ENCODE peak calls at places on chromosomes 7 and 10, in four cellular contexts. W is cardiac muscle cell, F is body of pancreas, J is Peyer's patch. S is an unnamed sample. For H3K4me1 and H3K9me3, the result is how much of the 10 kb centered on the place peaks cover.

GRCh38 chr7:50405246-50405645 is 44.9 kb downstream of the FIGNL1 start:
- DNase-seq in W (no peak), J (no peak), F (no peak), S (no peak)

GRCh38 chr7:50068850-50069551 is 24.0 kb downstream of the ZPBP start:
- DNase-seq in J (peak), W (peak), F (peak), S (peak)

GRCh38 chr10:10658157-10658556 is 359.5 kb upstream of the CELF2 start:
- DNase-seq in F (no peak), J (no peak), W (peak), S (no peak)

GRCh38 chr10:122420624-122421007 is 33.8 kb upstream of the ARMS2 start:
- DNase-seq in J (no peak), W (no peak), F (no peak), S (no peak)

GRCh38 chr7:94043299-94043698 is 39.1 kb upstream of the BET1 start:
- DNase-seq in F (no peak), J (no peak), W (peak), S (no peak)

GRCh38 chr10:124983321-124983720 is 41.4 kb downstream of the ZRANB1 start:
- DNase-seq in W (peak), F (no peak), J (no peak), S (no peak)

GRCh38 chr10:61398730-61399129 is 54.5 kb downstream of the TMEM26 start:
- DNase-seq in W (no peak), J (no peak), F (no peak), S (no peak)

GRCh38 chr10:6840766-6841165 is 260.7 kb upstream of the PRKCQ start:
- DNase-seq in F (no peak), J (no peak), W (peak), S (no peak)

GRCh38 chr7:78226059-78226658 is 427.6 kb downstream of the PHTF2 start:
- DNase-seq in J (no peak), F (peak), W (peak), S (no peak)

GRCh38 chr10:31001740-31002139 is 29.9 kb downstream of the ZNF438 start:
- DNase-seq in W (no peak), J (no peak), F (no peak), S (no peak)

GRCh38 chr10:132097609-132098377 is 32.0 kb downstream of the JAKMIP3 start:
- DNase-seq in J (no peak), F (no peak), W (no peak), S (no peak)

GRCh38 chr10:118568327-118568848 is 27.1 kb downstream of the PRLHR start:
- DNase-seq in W (peak), J (peak), F (peak), S (no peak)

GRCh38 chr7:23261843-23262452 is 15.4 kb downstream of the GPNMB start:
- DNase-seq in J (peak), F (peak), W (peak), S (peak)

GRCh38 chr10:26951650-26952049 is 90.9 kb upstream of the ABI1 start:
- DNase-seq in J (no peak), F (no peak), W (no peak), S (no peak)

GRCh38 chr7:82105463-82105862 is 335.6 kb upstream of the HGF start:
- DNase-seq in F (no peak), J (no peak), W (peak), S (no peak)

GRCh38 chr7:157373493-157373892 is 36.7 kb downstream of the DNAJB6 start:
- DNase-seq in F (no peak), W (no peak), J (peak), S (no peak)

GRCh38 chr10:101538481-101538880 is 49.6 kb downstream of the POLL start:
- DNase-seq in F (no peak), J (no peak), W (no peak), S (no peak)

DNA sequence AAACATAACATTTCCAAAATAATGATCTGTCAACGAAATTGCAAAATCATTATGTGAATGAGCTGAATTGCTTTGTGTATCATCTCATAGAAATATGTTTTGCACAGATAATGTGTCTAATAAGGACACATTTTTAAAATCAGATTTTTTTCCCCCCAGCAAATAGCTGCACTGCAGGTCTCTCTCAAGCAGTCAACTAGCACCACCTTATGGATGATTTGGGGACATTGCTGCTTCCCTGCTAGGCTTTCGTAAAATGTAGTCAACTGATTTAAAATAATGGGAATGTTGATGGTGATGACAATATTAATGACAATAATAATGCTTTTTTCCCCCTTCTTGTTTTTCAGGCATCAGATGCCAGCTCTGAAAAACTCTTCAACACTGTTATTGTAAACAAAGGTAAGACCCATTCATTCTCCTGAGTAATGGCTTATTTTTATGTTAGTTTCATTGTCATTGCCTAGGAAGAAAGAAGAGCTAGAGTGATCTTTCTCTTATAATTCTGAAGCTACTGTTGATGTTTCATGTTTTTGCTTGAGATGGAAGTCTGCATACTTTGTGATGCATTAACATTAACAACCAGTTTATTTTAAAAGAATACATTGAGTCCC is 433.6 kb upstream of the GALNT17 start:
- DNase-seq in W (peak), F (peak), J (peak), S (no peak)
- H3K4me1 ChIP-seq in W (under half), F (under half), J (under half), S (under half)

GRCh38 chr10:4723860-4724259 is 102.1 kb upstream of the AKR1E2 start:
- DNase-seq in W (no peak), F (no peak), J (no peak), S (no peak)

GRCh38 chr10:4719040-4719439 is 107.0 kb upstream of the AKR1E2 start:
- DNase-seq in F (no peak), J (no peak), W (no peak), S (no peak)

GRCh38 chr10:4719671-4720070 is 106.3 kb upstream of the AKR1E2 start:
- DNase-seq in F (no peak), W (no peak), J (no peak), S (no peak)

GRCh38 chr10:4720463-4720862 is 105.5 kb upstream of the AKR1E2 start:
- DNase-seq in F (no peak), J (no peak), W (peak), S (no peak)

GRCh38 chr10:4721994-4722753 is 103.8 kb upstream of the AKR1E2 start:
- DNase-seq in W (peak), F (no peak), J (no peak), S (no peak)
- H3K9me3 ChIP-seq in W (under half), F (under half), J (under half), S (under half)

GRCh38 chr10:71062156-71062555 is 150.2 kb upstream of the UNC5B start:
- DNase-seq in F (no peak), J (no peak), W (no peak), S (no peak)
- TF ChIP-seq CTCF in F (no peak), J (no peak), W (no peak), S (no peak)

DNA sequence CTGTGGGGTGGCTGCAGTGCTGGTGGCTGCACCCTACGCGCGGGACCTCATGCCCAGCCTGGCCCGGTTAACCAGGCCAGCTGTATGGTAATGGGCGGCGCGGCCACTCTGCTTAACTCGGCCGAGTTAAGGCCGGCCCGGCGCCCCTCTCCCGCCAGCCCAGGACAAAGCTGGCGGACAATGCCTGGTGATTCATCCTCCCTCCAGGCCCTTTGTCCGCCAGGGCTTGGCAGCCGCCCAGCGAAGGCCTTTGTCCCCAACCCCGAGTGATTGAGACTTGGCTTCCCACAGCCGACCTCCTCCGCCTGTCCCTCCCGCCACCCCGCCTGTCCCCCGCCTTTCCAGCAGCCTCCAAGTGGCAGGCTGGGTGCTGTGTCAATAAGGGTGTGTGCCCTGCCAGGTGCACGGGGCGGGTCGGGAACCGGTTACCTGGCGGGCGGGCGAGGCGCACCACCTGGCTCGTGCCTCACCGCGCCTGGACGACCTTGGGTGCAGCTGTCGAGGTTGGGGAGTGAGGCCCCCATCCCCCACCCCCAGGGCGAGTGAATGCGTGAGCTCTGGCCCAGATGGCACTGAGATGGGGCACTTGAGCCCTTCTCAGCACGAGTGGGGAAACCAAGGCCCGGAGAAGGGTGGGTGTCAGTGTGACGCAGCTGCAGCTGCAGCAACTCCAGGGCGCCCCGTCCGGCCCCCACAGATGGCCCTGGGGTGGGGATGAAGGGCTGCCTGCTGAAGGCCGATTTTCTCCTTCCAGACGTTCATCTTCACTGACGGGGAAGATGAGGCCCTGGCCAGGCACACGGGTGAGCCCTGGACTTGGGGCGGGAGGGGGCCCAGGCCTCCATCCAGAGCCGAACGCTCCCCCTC is 4.6 kb downstream of the LFNG start:
- DNase-seq in F (peak), J (peak), W (peak), S (peak)
- H3K4me1 ChIP-seq in F (half or more), J (under half), W (under half), S (half or more)

DNA sequence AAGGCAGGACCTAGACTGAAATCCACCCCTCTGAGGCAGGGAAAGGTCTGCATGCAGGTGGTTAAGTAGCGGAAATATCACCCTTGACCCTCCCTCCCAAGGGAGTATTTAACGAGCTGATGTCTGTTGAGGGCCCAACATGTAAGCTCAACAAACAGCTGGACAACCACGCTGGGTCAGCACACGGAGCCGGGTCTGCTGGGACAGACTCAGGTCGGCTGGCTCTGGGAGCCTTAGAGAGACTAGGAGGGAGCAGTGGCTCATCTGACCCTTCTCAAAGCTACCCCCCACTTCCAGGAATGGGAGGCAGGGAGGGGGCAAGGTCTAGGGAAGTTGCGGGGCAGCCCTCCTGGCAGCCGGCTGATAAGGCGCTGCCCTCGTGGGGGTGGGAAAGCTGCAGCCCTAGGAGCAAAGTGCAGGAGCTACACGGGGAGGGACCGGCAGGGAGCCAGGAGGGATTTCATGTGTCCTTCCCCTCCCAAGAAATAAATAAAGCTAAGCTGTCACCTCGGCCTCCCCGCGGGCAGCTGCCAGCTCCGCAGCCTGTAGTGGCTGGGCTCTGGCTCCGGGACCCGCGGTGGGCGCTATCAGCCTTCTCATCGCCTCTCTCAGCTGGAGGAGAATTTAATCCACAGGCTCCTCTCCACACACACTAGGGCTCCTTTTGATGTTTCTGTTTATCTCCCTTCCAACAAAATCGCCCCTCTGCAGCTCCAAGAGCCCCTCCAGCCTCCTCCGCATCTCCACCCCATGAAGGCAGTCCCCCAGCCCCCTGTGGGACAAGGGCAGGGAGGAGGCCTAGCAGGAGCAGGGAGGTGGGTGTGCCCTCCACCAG is 80.8 kb downstream of the C10orf105 start:
- DNase-seq in F (peak), W (no peak), J (peak), S (peak)
- H3K9me3 ChIP-seq in F (under half), W (under half), J (under half), S (under half)

GRCh38 chr10:95730233-95730632 is 25.7 kb upstream of the ENTPD1 start:
- DNase-seq in J (no peak), W (no peak), F (no peak), S (no peak)

GRCh38 chr10:95729323-95730055 is 26.5 kb upstream of the ENTPD1 start:
- DNase-seq in F (no peak), W (peak), J (no peak), S (no peak)

GRCh38 chr10:95728535-95728934 is 27.4 kb upstream of the ENTPD1 start:
- DNase-seq in F (no peak), W (peak), J (no peak), S (no peak)
- TF ChIP-seq CTCF in F (no peak), W (no peak), J (no peak), S (no peak)